ENCODE peak calls at places on chromosomes 3 and 15, in ten cellular contexts. N is right lobe of liver, K is A549, U is PC-3, A is lower lobe of right lung, J is lung, Z is AG04450, V is aorta, I is Peyer's patch, S is upper lobe of right lung. R is an unnamed sample. For H3K9me3, the result is how much of the 10 kb centered on the place peaks cover.

GRCh38 chr3:177977381-177978158 is 558.7 kb upstream of the KCNMB2 start:
- DNase-seq in Z (peak), N (no peak), A (no peak), V (no peak), J (no peak), S (no peak), U (peak), I (no peak), K (peak), R (no peak)

GRCh38 chr15:75061272-75061671 is 37.9 kb downstream of the PPCDC start:
- DNase-seq in K (no peak), I (peak), J (no peak), V (no peak), U (no peak), S (no peak), Z (no peak), N (no peak), A (no peak), R (no peak)

GRCh38 chr15:55799287-55800212 is 56.6 kb upstream of the PRTG start:
- DNase-seq in S (peak), N (no peak), A (peak), J (peak), K (peak), Z (no peak), I (no peak), V (no peak), U (peak), R (peak)

GRCh38 chr15:31207246-31207645 is 105.7 kb upstream of the TRPM1 start:
- DNase-seq in V (no peak), K (no peak), S (no peak), Z (no peak), J (no peak), I (no peak), N (no peak), U (no peak), A (no peak), R (no peak)

GRCh38 chr3:147369671-147370123 is 36.6 kb downstream of the ZIC4 start:
- DNase-seq in S (no peak), Z (no peak), J (no peak), V (no peak), N (no peak), I (no peak), K (no peak), U (no peak), A (no peak), R (no peak)

GRCh38 chr15:99511529-99511864 is 54.3 kb upstream of the MEF2A start:
- DNase-seq in Z (no peak), V (no peak), J (no peak), A (no peak), S (no peak), U (no peak), I (no peak), N (no peak), K (no peak), R (no peak)

GRCh38 chr3:173501941-173502489 is 104.5 kb downstream of the NLGN1 start:
- DNase-seq in I (no peak), U (no peak), V (no peak), Z (no peak), S (no peak), K (no peak), J (no peak), N (no peak), A (no peak), R (no peak)

GRCh38 chr3:143526016-143526540 is 322.2 kb downstream of the SLC9A9 start:
- DNase-seq in A (no peak), N (no peak), K (no peak), Z (no peak), S (no peak), U (no peak), J (no peak), V (no peak), I (no peak), R (no peak)

GRCh38 chr15:101689901-101690300 is 34.4 kb downstream of the TARS3 start:
- DNase-seq in Z (no peak), S (no peak), N (no peak), K (no peak), J (no peak), A (no peak), V (no peak), U (no peak), I (no peak), R (no peak)

GRCh38 chr15:85672338-85673097 is 122.2 kb downstream of the KLHL25 start:
- DNase-seq in N (no peak), S (no peak), K (no peak), A (no peak), Z (no peak), U (peak), V (no peak), J (no peak), I (no peak), R (no peak)

GRCh38 chr3:38367709-38368108 is 21.1 kb downstream of the XYLB start:
- DNase-seq in V (no peak), S (no peak), N (no peak), Z (no peak), A (no peak), K (no peak), I (no peak), J (no peak), U (no peak), R (peak)

GRCh38 chr3:149813367-149814281 is 609 bp downstream of the RNF13 start:
- DNase-seq in S (peak), N (no peak), A (no peak), U (peak), V (peak), I (peak), Z (no peak), J (peak), K (no peak), R (no peak)

GRCh38 chr15:68818088-68818670 is 2.5 kb downstream of the ANP32A start:
- DNase-seq in A (peak), V (peak), I (peak), K (peak), Z (no peak), U (peak), S (peak), J (peak), N (peak), R (peak)

GRCh38 chr3:57068437-57069089 is 8.1 kb downstream of the SPATA12 start:
- DNase-seq in Z (no peak), K (peak), I (peak), J (peak), V (peak), A (no peak), U (peak), S (no peak), N (no peak), R (peak)

GRCh38 chr3:14407203-14407602 is 4.8 kb downstream of the SLC6A6 start:
- DNase-seq in J (no peak), V (no peak), S (no peak), A (no peak), N (no peak), U (no peak), Z (no peak), K (no peak), I (no peak), R (no peak)

GRCh38 chr15:81633889-81634288 is 259.9 kb upstream of the TMC3 start:
- DNase-seq in N (no peak), Z (no peak), I (no peak), J (no peak), V (no peak), A (no peak), S (no peak), U (no peak), K (no peak), R (no peak)

GRCh38 chr15:48427960-48428547 is 96.8 kb downstream of the DUT start:
- DNase-seq in S (no peak), A (no peak), I (no peak), J (no peak), N (no peak), Z (peak), V (no peak), U (no peak), K (no peak), R (no peak)

GRCh38 chr15:68584704-68585573 is 6.1 kb downstream of the CORO2B start:
- DNase-seq in I (no peak), N (peak), Z (no peak), S (no peak), A (no peak), J (no peak), V (peak), U (no peak), K (no peak), R (no peak)

GRCh38 chr15:66452971-66453580 is 44.5 kb downstream of the SNAPC5 start:
- DNase-seq in K (no peak), Z (no peak), I (no peak), V (no peak), U (no peak), J (no peak), S (no peak), N (no peak), A (no peak), R (no peak)

GRCh38 chr15:35932541-35932940 is 386.6 kb upstream of the DPH6 start:
- DNase-seq in N (no peak), I (no peak), S (no peak), K (no peak), Z (no peak), U (no peak), J (no peak), A (no peak), V (no peak), R (no peak)

GRCh38 chr15:48880070-48880634 is 2.2 kb downstream of the EID1 start:
- DNase-seq in N (no peak), V (no peak), I (no peak), K (no peak), J (no peak), A (no peak), Z (no peak), U (no peak), S (no peak), R (no peak)

GRCh38 chr3:187919018-187919417 is 173.8 kb upstream of the BCL6 start:
- DNase-seq in N (no peak), K (no peak), V (no peak), Z (no peak), U (no peak), J (no peak), A (no peak), S (no peak), I (peak), R (no peak)

GRCh38 chr3:170196833-170197232 is 15.3 kb upstream of the PHC3 start:
- DNase-seq in Z (no peak), N (no peak), V (no peak), J (no peak), A (no peak), U (peak), S (no peak), K (no peak), I (no peak), R (no peak)

GRCh38 chr3:126107960-126108688 is 24.2 kb upstream of the SLC41A3 start:
- DNase-seq in Z (no peak), V (no peak), I (peak), U (no peak), S (no peak), K (no peak), J (no peak), N (peak), A (no peak), R (no peak)

GRCh38 chr3:177256991-177257390 is 59.7 kb upstream of the TBL1XR1 start:
- DNase-seq in A (no peak), J (no peak), Z (no peak), S (no peak), I (no peak), U (no peak), K (no peak), V (no peak), N (no peak), R (no peak)

GRCh38 chr3:184380210-184380626 is 364 bp downstream of the CHRD start:
- DNase-seq in J (peak), N (peak), U (peak), K (peak), A (peak), I (no peak), V (peak), S (peak), Z (no peak), R (peak)

GRCh38 chr3:184382326-184383032 is 2.6 kb downstream of the CHRD start:
- DNase-seq in S (no peak), U (no peak), J (no peak), I (no peak), K (no peak), N (no peak), V (peak), A (no peak), Z (no peak), R (no peak)

GRCh38 chr3:184381261-184382224 is 1.7 kb downstream of the CHRD start:
- DNase-seq in V (peak), Z (no peak), U (no peak), K (no peak), A (no peak), J (no peak), S (no peak), N (peak), I (no peak), R (no peak)

GRCh38 chr3:184379375-184380209 is at the start of gene CHRD:
- DNase-seq in K (no peak), V (peak), A (no peak), N (peak), Z (no peak), S (no peak), J (no peak), I (no peak), U (no peak), R (peak)

DNA sequence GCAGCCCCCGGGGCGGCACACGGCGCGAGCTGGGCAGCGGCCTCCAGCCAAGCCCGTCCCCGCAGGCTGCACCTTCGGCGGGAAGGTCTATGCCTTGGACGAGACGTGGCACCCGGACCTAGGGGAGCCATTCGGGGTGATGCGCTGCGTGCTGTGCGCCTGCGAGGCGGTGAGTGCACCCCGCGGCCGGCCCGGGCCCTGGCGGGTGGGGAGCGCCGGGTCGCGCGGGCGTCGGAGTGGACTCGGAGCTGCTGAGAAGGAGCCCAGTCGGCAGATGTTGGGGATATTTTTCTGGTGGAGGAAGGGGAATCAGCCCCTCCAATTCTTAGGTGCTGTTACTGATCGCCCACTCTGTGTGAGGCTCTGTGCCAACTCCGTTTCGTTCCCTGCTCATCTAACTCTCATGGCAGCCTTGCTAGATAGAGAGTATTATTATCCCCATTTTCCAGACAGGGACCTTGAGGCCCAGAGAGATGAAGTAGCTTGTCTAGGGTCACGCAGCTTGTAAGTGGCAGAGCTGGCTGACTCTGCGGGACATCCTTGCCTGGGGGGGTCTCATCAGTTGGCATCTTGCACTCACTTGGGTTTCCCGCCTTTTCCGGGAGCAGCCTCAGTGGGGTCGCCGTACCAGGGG is 890 bp downstream of the CHRD start:
- DNase-seq in U (no peak), V (peak), I (no peak), K (no peak), N (peak), J (no peak), Z (no peak), S (no peak), A (no peak), R (no peak)
- H3K4me3 ChIP-seq in U (peak), V (peak), I (peak), K (peak), N (peak), J (peak), Z (peak), S (peak), A (peak), R (peak)

DNA sequence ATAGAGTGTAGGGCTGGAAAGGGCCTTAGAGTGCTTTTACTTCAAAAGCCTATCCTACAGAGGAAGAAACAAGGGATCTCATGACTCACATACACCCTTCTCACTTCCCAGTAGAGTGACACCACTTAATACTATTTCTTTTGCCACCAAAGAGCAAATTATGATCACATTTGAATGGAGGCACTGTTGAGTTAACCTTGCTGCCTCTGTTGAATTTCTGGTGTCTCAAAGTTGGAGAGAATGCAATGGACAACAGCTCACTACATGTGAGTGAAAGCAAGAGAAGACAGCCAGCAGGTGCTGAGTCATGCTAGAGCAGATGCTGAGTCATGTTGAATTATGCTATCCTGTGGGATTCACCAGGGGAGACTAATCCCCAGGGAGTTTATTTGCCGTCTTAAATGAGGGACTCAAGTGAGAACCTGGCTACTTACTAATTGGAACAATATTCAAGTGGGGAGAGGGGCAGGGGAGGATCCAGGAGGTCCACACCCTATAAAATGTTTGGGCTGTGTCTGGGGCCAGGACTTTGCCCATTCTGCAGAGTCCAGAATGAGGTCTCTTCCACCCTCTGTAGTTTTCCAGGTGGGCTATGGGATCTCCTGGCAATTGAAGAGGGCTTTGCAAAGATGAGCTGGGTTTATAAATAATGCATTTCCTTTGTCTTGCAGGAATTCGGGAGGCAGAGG is 35.8 kb downstream of the ST8SIA2 start:
- DNase-seq in V (no peak), Z (peak), K (peak), I (no peak), A (no peak), S (no peak), N (no peak), U (peak), J (no peak), R (no peak)
- H3K27ac ChIP-seq in V (no peak), Z (no peak), K (peak), I (no peak), A (no peak), S (no peak), N (no peak), U (no peak), J (no peak), R (no peak)

DNA sequence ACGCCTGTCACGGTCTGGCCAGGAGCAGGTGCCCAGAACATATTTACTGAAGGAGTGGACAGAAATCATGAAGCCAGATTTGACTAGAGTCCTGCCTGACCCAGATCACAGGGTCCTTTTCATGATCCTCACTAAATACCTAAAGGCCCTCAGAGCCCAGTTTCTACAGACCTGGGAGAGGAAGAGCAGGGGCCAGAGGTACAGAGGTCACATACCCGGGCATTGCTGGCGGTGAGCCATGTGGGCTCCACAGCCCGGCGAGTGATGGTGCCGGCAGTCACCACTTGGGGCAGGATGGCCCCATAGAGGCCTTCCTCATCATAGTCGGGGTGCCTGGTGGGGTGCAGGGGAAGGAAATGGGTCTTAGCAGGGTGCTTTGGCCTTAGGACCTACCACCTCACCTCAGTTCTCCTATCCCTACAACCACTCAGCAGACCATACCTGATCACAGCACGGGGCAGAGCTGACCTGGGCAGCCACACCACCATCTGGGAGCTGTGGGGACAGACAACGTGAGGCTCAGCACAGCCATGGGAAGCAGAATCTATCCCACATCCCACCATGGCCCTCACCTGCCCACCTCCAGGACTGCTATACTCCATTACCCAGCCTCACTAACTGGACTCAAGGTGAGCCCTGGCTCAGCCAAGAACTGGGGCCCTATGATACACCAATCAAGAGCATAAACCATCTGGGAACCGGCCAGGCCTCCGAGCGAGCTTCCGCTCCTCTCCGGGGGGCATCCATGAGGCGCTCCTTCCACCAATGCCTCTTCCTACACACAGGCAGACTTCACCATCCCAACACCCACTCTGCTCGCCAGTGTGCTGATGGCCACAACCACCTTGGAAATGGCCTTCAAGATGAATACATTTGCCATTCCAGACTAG is 12.9 kb downstream of the POLG start:
- DNase-seq in V (no peak), U (no peak), A (no peak), I (no peak), J (no peak), N (peak), K (no peak), S (no peak), Z (no peak), R (no peak)
- H3K9me3 ChIP-seq in V (under half), U (under half), A (under half), I (under half), J (under half), N (under half), K (under half), S (under half), Z (under half), R (under half)

DNA sequence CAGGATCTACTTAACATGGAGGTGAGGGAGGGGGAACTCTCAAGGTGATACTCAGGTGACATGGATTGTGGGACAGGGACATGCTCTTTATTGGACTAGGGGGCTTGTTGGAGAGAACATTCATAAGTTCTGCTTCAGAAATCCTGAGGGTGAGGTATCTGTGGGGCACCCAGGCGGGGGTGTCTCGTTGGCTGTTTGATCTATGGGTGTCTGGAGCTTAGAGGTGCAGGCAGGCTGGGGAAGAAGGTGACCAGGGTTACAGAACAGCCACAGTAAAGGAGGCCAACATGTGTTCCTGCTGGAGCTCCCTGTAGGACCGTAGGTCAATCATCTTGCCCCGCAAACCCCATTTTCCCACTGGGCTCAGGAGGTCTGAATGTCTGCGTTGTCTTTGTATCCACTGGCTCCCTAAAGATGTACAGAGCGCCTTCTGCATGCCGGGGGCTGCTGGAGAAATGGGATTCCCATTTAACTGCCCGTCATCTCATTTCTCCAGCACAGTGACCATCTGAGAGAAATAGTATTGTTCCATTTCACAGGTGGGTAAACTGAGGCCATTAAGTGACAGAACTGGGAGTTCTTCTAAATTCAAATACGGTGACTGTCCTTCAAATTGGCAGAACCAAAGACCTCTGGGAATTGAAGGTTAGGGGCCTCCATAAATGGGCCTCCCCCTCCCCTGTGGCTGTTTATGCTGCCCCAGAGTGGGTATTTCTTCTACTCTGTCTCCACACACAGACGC is 40.3 kb upstream of the TSEN2 start:
- DNase-seq in A (no peak), Z (no peak), V (peak), U (no peak), I (no peak), S (no peak), N (no peak), K (no peak), J (no peak), R (no peak)
- H3K4me3 ChIP-seq in A (no peak), Z (no peak), V (no peak), U (no peak), I (no peak), S (no peak), N (no peak), K (no peak), J (no peak), R (no peak)

GRCh38 chr3:9809239-9809614 is 835 bp upstream of the TTLL3 start:
- DNase-seq in V (peak), U (no peak), S (no peak), Z (no peak), J (no peak), A (no peak), K (no peak), I (no peak), N (no peak), R (no peak)
- H3K27ac ChIP-seq in V (peak), U (peak), S (peak), Z (peak), J (peak), A (peak), K (peak), I (peak), N (peak), R (peak)

R was measured in uterus.